ENCODE peak calls at places on chromosomes 13 and 19, in six cellular contexts. J, N, T, H, B and Z are unnamed samples.
A peak's percentile ranks its signal among the peaks of the same experiment; 100 is the strongest.

GRCh38 chr13:28338202-28338601 is 156.7 kb downstream of the FLT1 start:
- DNase-seq in J (no peak), N (no peak), T (no peak), H (no peak), B (no peak), Z (no peak)

GRCh38 chr19:42423462-42424344 is 3.5 kb downstream of the LIPE start:
- DNase-seq in J (peak; percentile 95), N (peak; percentile 92), T (peak; percentile 86), H (peak; percentile 75), B (peak; percentile 69), Z (peak; percentile 84)

GRCh38 chr13:32302461-32302860 is 12.7 kb downstream of the ZAR1L start:
- DNase-seq in J (no peak), N (no peak), T (no peak), H (no peak), B (no peak), Z (no peak)

GRCh38 chr19:7561229-7561806 is 25.8 kb downstream of the PNPLA6 start:
- DNase-seq in J (no peak), N (no peak), T (peak; percentile 52), H (no peak), B (no peak), Z (no peak)

GRCh38 chr19:13098291-13099072 is 4.2 kb downstream of the LYL1 start:
- DNase-seq in J (peak; percentile 58), N (peak; percentile 78), T (no peak), H (no peak), B (peak; percentile 55), Z (no peak)

GRCh38 chr13:37138169-37138568 is 32.7 kb upstream of the CSNK1A1L start:
- DNase-seq in J (peak; percentile 10), N (no peak), T (no peak), H (no peak), B (no peak), Z (no peak)

GRCh38 chr13:35771898-35772297 is 295.4 kb upstream of the MAB21L1 start:
- DNase-seq in J (peak; percentile 65), N (no peak), T (no peak), H (no peak), B (no peak), Z (no peak)

GRCh38 chr13:109939105-109939504 is 152.7 kb upstream of the IRS2 start:
- DNase-seq in J (no peak), N (no peak), T (no peak), H (no peak), B (no peak), Z (no peak)

GRCh38 chr19:58021541-58022282 is 12.1 kb upstream of the ZSCAN1 start:
- DNase-seq in J (peak; percentile 72), N (peak; percentile 73), T (no peak), H (peak; percentile 50), B (peak; percentile 61), Z (no peak)

GRCh38 chr13:25171170-25171516 is 945 bp downstream of the AMER2 start:
- DNase-seq in J (no peak), N (no peak), T (no peak), H (no peak), B (no peak), Z (no peak)

GRCh38 chr19:49070416-49070815 is 2.1 kb downstream of the KCNA7 start:
- DNase-seq in J (no peak), N (no peak), T (no peak), H (no peak), B (no peak), Z (no peak)
- H3K27me3 ChIP-seq in J (peaks cover 42% of the 10 kb centered on the region), N (peaks cover 90% of the 10 kb centered on the region), T (no peaks in the 10 kb centered on the region), H (peaks cover 3% of the 10 kb centered on the region), B (peaks cover 26% of the 10 kb centered on the region), Z (no peaks in the 10 kb centered on the region)

DNA sequence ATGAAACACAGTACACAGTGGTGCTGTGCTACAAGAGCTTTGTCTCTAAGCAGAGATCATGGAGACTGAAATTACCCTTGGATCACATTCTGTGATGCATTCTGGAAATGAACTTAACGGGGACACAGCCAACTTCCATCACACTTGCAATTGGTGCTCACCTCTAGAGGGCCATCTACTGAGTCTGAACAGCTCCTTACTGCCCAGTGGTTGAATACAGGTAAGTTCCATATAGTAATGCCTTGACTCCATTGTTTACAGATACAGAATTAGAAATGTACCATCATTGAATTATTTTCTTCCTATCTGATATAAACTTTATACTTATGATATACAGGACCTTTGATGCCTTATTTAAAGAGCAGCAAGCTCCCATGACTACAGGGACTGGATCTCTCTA is 686.4 kb downstream of the PCDH9 start:
- DNase-seq in J (no peak), N (no peak), T (no peak), H (no peak), B (no peak), Z (no peak)
- TF ChIP-seq CTCF in J (no peak), N (no peak), T (no peak), H (no peak), B (no peak), Z (no peak)

GRCh38 chr19:19711934-19712828 is 20.7 kb downstream of the ZNF14 start:
- DNase-seq in J (no peak), N (no peak), T (no peak), H (no peak), B (no peak), Z (no peak)

GRCh38 chr19:19704836-19705235 is 28.1 kb downstream of the ZNF14 start:
- DNase-seq in J (no peak), N (no peak), T (no peak), H (no peak), B (no peak), Z (no peak)

GRCh38 chr19:19711306-19711933 is 21.5 kb downstream of the ZNF14 start:
- DNase-seq in J (no peak), N (no peak), T (no peak), H (no peak), B (no peak), Z (no peak)

DNA sequence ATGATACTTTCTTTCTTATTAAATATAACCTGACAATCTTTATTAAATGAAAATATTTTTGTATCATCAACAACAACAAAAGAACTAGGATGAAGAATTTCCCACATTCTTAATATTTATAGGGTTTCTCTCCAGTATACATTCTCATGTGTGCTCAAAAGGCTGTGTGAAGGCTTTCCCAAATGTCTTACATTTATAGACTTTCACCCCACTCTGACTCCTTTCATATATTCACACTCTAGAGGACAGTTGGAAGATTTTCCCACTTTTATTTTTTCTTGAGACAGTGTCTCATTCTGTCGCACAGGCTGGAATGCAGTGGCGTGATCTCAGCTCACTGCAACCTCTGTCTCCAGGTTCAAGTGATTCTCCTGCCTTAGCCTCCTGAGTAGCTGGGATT is 22.4 kb downstream of the ZNF14 start:
- DNase-seq in J (no peak), N (no peak), T (no peak), H (no peak), B (no peak), Z (no peak)
- H3K9me3 ChIP-seq in J (peaks cover 11% of the 10 kb centered on the region), N (peaks cover 61% of the 10 kb centered on the region), T (peaks cover 91% of the 10 kb centered on the region), H (peaks cover 100% of the 10 kb centered on the region), B (peaks cover 93% of the 10 kb centered on the region), Z (peaks cover 7% of the 10 kb centered on the region)

DNA sequence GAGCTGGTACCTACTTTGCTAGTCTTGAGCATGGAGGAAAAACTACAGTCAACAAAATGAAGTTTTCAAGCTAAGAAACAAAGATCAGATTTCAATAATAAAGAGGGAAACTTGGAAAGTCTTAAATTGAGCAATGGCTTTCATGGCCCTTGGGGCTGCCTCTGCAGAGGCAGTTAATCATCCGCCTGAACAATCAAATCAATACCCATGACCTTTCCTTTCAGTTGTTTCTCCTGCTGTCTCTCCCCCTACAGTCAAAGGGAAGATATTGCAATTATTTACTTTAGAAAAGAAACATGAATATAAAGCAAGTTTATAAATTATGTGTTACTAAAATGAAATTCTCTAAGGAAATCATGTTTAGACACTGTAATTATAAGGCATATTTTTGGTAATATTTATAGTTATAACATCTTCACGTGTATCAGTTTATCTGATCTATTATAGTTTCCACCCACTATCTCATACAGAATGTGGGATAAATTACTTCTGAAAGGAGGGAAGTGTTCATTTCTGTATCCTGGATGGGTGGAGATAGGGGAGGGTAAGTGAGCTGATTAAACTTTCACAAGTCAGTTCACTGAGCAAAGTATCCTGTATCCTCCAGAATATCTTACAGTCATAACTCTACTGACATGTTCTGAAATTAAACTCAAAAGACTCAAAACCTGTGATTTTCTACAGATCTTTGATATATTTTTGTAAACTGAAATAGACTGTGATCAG is 72.4 kb upstream of the TSC22D1 start:
- DNase-seq in J (no peak), N (no peak), T (no peak), H (no peak), B (no peak), Z (no peak)
- H3K27me3 ChIP-seq in J (no peaks in the 10 kb centered on the region), N (no peaks in the 10 kb centered on the region), T (peaks cover 1% of the 10 kb centered on the region), H (no peaks in the 10 kb centered on the region), B (no peaks in the 10 kb centered on the region), Z (no peaks in the 10 kb centered on the region)

DNA sequence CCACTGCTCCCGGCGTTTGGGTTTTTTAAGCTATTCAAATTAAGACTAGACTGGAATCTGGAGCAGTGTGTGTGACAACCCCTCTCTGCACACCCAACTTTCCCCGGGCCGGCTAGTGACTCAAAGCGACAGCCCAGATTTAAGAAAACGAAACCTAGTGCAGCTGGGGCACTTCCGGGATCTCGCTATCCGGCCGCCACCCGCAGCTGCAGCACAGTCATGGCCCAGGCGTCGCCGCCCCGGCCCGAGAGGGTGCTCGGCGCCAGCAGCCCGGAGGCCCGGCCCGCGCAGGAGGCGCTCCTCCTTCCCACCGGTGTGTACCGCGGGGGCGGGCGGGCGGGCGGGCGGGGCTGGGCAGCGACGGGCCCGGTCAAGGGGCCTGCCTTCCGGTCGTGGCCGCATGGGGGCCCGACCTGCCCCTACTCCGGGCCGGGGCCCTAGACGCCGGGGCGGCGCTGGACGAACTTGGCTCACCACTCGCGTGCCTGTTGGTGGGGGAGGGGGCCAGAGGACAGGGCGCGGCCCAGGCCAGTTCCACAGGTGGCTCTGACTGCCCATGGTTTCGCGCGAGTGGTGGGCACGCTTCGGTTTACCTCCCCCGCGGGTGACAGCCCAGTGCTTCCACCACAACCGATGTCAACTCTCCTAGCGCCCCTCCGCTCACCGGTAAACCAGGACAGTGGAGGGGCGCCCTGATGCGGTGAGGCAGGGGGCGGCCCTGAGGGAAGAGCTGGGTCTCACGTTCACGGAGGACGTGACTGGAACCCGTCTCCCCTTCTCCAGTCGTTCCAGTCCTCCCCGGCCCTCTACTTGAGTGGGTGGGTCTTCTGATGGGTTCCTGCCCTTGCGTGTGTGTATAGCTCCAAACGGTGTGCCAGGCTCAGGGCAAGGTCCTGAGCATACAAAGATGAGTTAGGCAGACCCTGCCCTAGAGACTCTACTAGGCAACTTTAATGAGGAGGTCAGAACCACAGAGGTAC is at the start of gene PHF11:
- DNase-seq in J (peak; percentile 75), N (peak; percentile 89), T (peak; percentile 91), H (peak; percentile 82), B (peak; percentile 76), Z (peak; percentile 87)
- TF ChIP-seq CTCF in J (no peak), N (no peak), T (peak; percentile 15), H (no peak), B (peak; percentile 34), Z (no peak)

GRCh38 chr19:11364296-11364904 is 9.2 kb downstream of the PLPPR2 start:
- DNase-seq in J (no peak), N (no peak), T (no peak), H (no peak), B (no peak), Z (no peak)
- H3K9me3 ChIP-seq in J (no peaks in the 10 kb centered on the region), N (no peaks in the 10 kb centered on the region), T (no peaks in the 10 kb centered on the region), H (no peaks in the 10 kb centered on the region), B (no peaks in the 10 kb centered on the region), Z (no peaks in the 10 kb centered on the region)